ENCODE peak calls at places on chromosomes 5 and 9, in six cellular contexts. C, P, K, O, R and L are unnamed samples.

GRCh38 chr9:38445154-38446043 is 21.1 kb upstream of the IGFBPL1 start:
- DNase-seq in C (no peak), P (no peak), K (no peak), O (no peak), R (no peak), L (no peak)

GRCh38 chr5:107571621-107572489 is 98.9 kb downstream of the EFNA5 start:
- DNase-seq in C (peak; percentile 92), P (peak; percentile 96), K (peak; percentile 95), O (peak; percentile 95), R (peak; percentile 90), L (peak; percentile 89)

GRCh38 chr5:38678079-38678478 is 121.6 kb upstream of the LIFR start:
- DNase-seq in C (no peak), P (no peak), K (no peak), O (no peak), R (no peak), L (no peak)

GRCh38 chr5:138344887-138345622 is 7.0 kb downstream of the FAM53C start:
- DNase-seq in C (no peak), P (no peak), K (no peak), O (no peak), R (no peak), L (no peak)

GRCh38 chr5:17802256-17802655 is 168.0 kb downstream of the TAF11L14 start:
- DNase-seq in C (no peak), P (no peak), K (no peak), O (peak; percentile 55), R (no peak), L (no peak)

GRCh38 chr9:95175523-95175922 is 142.0 kb downstream of the FANCC start:
- DNase-seq in C (no peak), P (no peak), K (no peak), O (no peak), R (no peak), L (no peak)

GRCh38 chr9:121075251-121076036 is 689 bp downstream of the CNTRL start:
- DNase-seq in C (peak; percentile 12), P (no peak), K (no peak), O (no peak), R (no peak), L (no peak)

GRCh38 chr9:89923961-89924504 is 319.2 kb downstream of the GADD45G start:
- DNase-seq in C (peak; percentile 7), P (no peak), K (no peak), O (no peak), R (no peak), L (peak; percentile 33)

GRCh38 chr5:175246242-175246891 is 197.6 kb downstream of the DRD1 start:
- DNase-seq in C (peak; percentile 96), P (no peak), K (no peak), O (no peak), R (peak; percentile 34), L (peak; percentile 99)

GRCh38 chr9:35910613-35911488 is 1.6 kb downstream of the SPAAR start:
- DNase-seq in C (peak; percentile 81), P (no peak), K (no peak), O (peak; percentile 75), R (peak; percentile 27), L (peak; percentile 38)

GRCh38 chr5:17258429-17258828 is 41.0 kb downstream of the BASP1 start:
- DNase-seq in C (peak; percentile 38), P (no peak), K (no peak), O (no peak), R (no peak), L (peak; percentile 45)

GRCh38 chr9:133460405-133461175 is 812 bp downstream of the CACFD1 start:
- DNase-seq in C (peak; percentile 20), P (peak; percentile 86), K (peak; percentile 90), O (no peak), R (no peak), L (no peak)

GRCh38 chr9:128188209-128188608 is 3.2 kb downstream of the CIZ1 start:
- DNase-seq in C (no peak), P (no peak), K (no peak), O (no peak), R (no peak), L (no peak)

GRCh38 chr9:107260437-107261081 is 22.5 kb upstream of the RAD23B start:
- DNase-seq in C (no peak), P (no peak), K (no peak), O (no peak), R (no peak), L (no peak)

GRCh38 chr9:18905883-18906649 is 126.9 kb downstream of the SAXO1 start:
- DNase-seq in C (no peak), P (no peak), K (no peak), O (no peak), R (no peak), L (peak; percentile 44)

GRCh38 chr5:55418994-55419991 is 111.5 kb downstream of the MTREX start:
- DNase-seq in C (peak; percentile 44), P (no peak), K (no peak), O (no peak), R (no peak), L (peak; percentile 72)

GRCh38 chr5:95809414-95809960 is 13.0 kb downstream of the GLRX start:
- DNase-seq in C (peak; percentile 70), P (peak; percentile 81), K (no peak), O (no peak), R (no peak), L (peak; percentile 33)

GRCh38 chr5:147160923-147161663 is 73.7 kb upstream of the STK32A start:
- DNase-seq in C (no peak), P (no peak), K (no peak), O (peak; percentile 49), R (no peak), L (peak; percentile 25)

GRCh38 chr5:95953026-95953425 is 8.6 kb downstream of the ELL2 start:
- DNase-seq in C (no peak), P (no peak), K (no peak), O (no peak), R (no peak), L (no peak)

GRCh38 chr5:84791153-84791552 is 406.5 kb upstream of the EDIL3 start:
- DNase-seq in C (no peak), P (no peak), K (no peak), O (no peak), R (no peak), L (no peak)

GRCh38 chr5:96885518-96886338 is 9.4 kb downstream of the ERAP2 start:
- DNase-seq in C (no peak), P (no peak), K (no peak), O (no peak), R (no peak), L (peak; percentile 32)

GRCh38 chr5:142881076-142881466 is 110.9 kb downstream of the ARHGAP26 start:
- DNase-seq in C (peak; percentile 75), P (no peak), K (no peak), O (peak; percentile 62), R (no peak), L (peak; percentile 72)

GRCh38 chr9:4292781-4293180 is 7.1 kb downstream of the GLIS3 start:
- DNase-seq in C (no peak), P (no peak), K (no peak), O (no peak), R (no peak), L (peak; percentile 76)

GRCh38 chr9:19116391-19116790 is 10.9 kb downstream of the PLIN2 start:
- DNase-seq in C (peak; percentile 83), P (no peak), K (no peak), O (no peak), R (peak; percentile 72), L (peak; percentile 79)

GRCh38 chr9:113929634-113930092 is 53.6 kb downstream of the ZNF618 start:
- DNase-seq in C (peak; percentile 67), P (no peak), K (no peak), O (no peak), R (no peak), L (peak; percentile 86)

GRCh38 chr9:129989362-129989708 is 53.7 kb downstream of the FNBP1 start:
- DNase-seq in C (no peak), P (no peak), K (no peak), O (no peak), R (no peak), L (no peak)
- H3K4me1 ChIP-seq in C (peaks cover 15% of the 10 kb centered on the region), P (no peaks in the 10 kb centered on the region), K (no peaks in the 10 kb centered on the region), O (peaks cover 15% of the 10 kb centered on the region), R (peaks cover 10% of the 10 kb centered on the region), L (peaks cover 19% of the 10 kb centered on the region)

GRCh38 chr5:53355930-53356329 is 124.5 kb upstream of the FST start:
- DNase-seq in C (no peak), P (no peak), K (no peak), O (no peak), R (no peak), L (peak; percentile 37)
- H3K27ac ChIP-seq in C (no peak overlapping the region), P (no peak overlapping the region), K (no peak overlapping the region), O (no peak overlapping the region), R (no peak overlapping the region), L (peak overlapping the region; percentile 2)

GRCh38 chr5:159903134-159903533 is 13.1 kb upstream of the ADRA1B start:
- DNase-seq in C (no peak), P (no peak), K (no peak), O (no peak), R (no peak), L (no peak)

GRCh38 chr5:159901308-159901707 is 15.0 kb upstream of the ADRA1B start:
- DNase-seq in C (no peak), P (no peak), K (no peak), O (no peak), R (no peak), L (no peak)

GRCh38 chr5:159899067-159900049 is 16.9 kb upstream of the ADRA1B start:
- DNase-seq in C (peak; percentile 36), P (no peak), K (no peak), O (no peak), R (no peak), L (peak; percentile 75)

GRCh38 chr5:159902444-159903121 is 13.7 kb upstream of the ADRA1B start:
- DNase-seq in C (no peak), P (no peak), K (no peak), O (no peak), R (no peak), L (peak; percentile 82)

GRCh38 chr5:159901772-159902171 is 14.5 kb upstream of the ADRA1B start:
- DNase-seq in C (no peak), P (no peak), K (no peak), O (no peak), R (no peak), L (no peak)
- H3K4me1 ChIP-seq in C (no peaks in the 10 kb centered on the region), P (no peaks in the 10 kb centered on the region), K (no peaks in the 10 kb centered on the region), O (no peaks in the 10 kb centered on the region), R (no peaks in the 10 kb centered on the region), L (peaks cover 37% of the 10 kb centered on the region)

GRCh38 chr5:42950466-42951168 is 89.5 kb downstream of the ANXA2R start:
- DNase-seq in C (peak; percentile 100), P (peak; percentile 85), K (no peak), O (peak; percentile 97), R (peak; percentile 68), L (peak; percentile 100)

GRCh38 chr5:42951847-42952411 is 88.2 kb downstream of the ANXA2R start:
- DNase-seq in C (peak; percentile 57), P (no peak), K (no peak), O (no peak), R (peak; percentile 23), L (no peak)

GRCh38 chr5:42953061-42953460 is 87.1 kb downstream of the ANXA2R start:
- DNase-seq in C (peak; percentile 69), P (no peak), K (no peak), O (no peak), R (no peak), L (peak; percentile 10)

GRCh38 chr5:42951169-42951846 is 88.8 kb downstream of the ANXA2R start:
- DNase-seq in C (peak; percentile 66), P (no peak), K (no peak), O (peak; percentile 74), R (peak; percentile 50), L (peak; percentile 44)

DNA sequence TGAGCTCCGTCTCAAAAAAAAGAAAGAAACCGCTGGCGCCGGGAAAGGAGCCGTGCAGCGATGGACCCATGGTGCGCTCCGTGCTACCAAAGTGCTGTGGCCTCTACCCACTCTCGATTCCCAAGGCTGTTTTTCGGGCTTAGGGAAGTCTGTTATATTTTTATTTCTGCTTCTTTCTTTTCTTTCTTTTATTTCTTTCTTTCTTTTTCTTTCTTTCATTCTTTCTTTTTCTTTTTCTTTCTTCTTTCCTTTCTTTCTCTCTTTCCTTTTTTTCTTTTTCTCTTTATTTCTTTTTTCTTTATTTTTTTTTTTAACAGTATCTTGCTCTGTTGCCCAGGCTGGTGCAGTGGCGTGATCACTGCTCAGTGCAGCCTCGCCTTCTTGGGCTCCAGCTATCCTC is 87.5 kb downstream of the ANXA2R start:
- DNase-seq in C (no peak), P (no peak), K (no peak), O (no peak), R (no peak), L (no peak)
- H3K27ac ChIP-seq in C (peak overlapping the region; percentile 93), P (no peak overlapping the region), K (peak overlapping the region; percentile 95), O (peak overlapping the region; percentile 96), R (no peak overlapping the region), L (peak overlapping the region; percentile 95)